ENCODE peak calls at places on chromosomes 16 and 17, in eight cellular contexts. K is CD8-positive, alpha-beta T cell; Q is ureter; Y is SW 1271; P is left colon; T is T47D; F is NCI-H1105; D is ovary. Z is an unnamed sample.

GRCh38 chr16:86120201-86120981 is 221.4 kb downstream of the IRF8 start:
- DNase-seq in T (no peak), Q (no peak), Y (no peak), F (no peak), K (no peak), D (no peak), P (no peak), Z (no peak)

GRCh38 chr17:1966274-1967086 is 58.7 kb downstream of the RTN4RL1 start:
- DNase-seq in T (peak), F (no peak), D (no peak), Q (no peak), K (no peak), P (no peak), Y (no peak), Z (no peak)

GRCh38 chr16:24491721-24492120 is 47.6 kb upstream of the RBBP6 start:
- DNase-seq in Q (no peak), D (no peak), K (no peak), T (no peak), P (no peak), Y (no peak), F (no peak), Z (no peak)

GRCh38 chr16:23502466-23502865 is 7.8 kb downstream of the GGA2 start:
- DNase-seq in T (no peak), D (no peak), K (no peak), Y (no peak), P (no peak), F (no peak), Q (no peak), Z (no peak)

GRCh38 chr16:23227529-23227928 is 45.0 kb downstream of the SCNN1G start:
- DNase-seq in P (no peak), Y (no peak), Q (no peak), D (no peak), K (no peak), F (no peak), T (peak), Z (no peak)

GRCh38 chr16:87956771-87957279 is 5.6 kb downstream of the BANP start:
- DNase-seq in P (no peak), Y (no peak), Q (no peak), K (no peak), T (peak), D (no peak), F (no peak), Z (no peak)

GRCh38 chr16:1481906-1482835 is 6.6 kb downstream of the PTX4 start:
- DNase-seq in F (no peak), P (no peak), Q (no peak), Y (no peak), T (no peak), D (no peak), K (no peak), Z (no peak)

GRCh38 chr16:9495824-9496223 is 404.4 kb downstream of the HAPSTR1 start:
- DNase-seq in T (no peak), P (no peak), Q (no peak), Y (no peak), F (no peak), K (no peak), D (no peak), Z (no peak)

GRCh38 chr16:67934306-67935095 is 2.1 kb downstream of the PSMB10 start:
- DNase-seq in Y (no peak), K (no peak), Q (no peak), D (no peak), T (no peak), P (no peak), F (no peak), Z (no peak)

GRCh38 chr16:35492225-35492624 is 2032.8 kb downstream of the TP53TG3F start:
- DNase-seq in Y (no peak), F (peak), K (no peak), P (no peak), Q (no peak), D (no peak), T (peak), Z (no peak)

GRCh38 chr16:82983390-82983789 is 356.6 kb downstream of the CDH13 start:
- DNase-seq in T (no peak), P (no peak), K (no peak), D (no peak), Q (no peak), F (no peak), Y (no peak), Z (no peak)

GRCh38 chr17:17141860-17142552 is 64.1 kb downstream of the PLD6 start:
- DNase-seq in Q (no peak), T (peak), F (no peak), D (peak), Y (no peak), K (peak), P (no peak), Z (no peak)

GRCh38 chr17:46031920-46032319 is 32.9 kb downstream of the STH start:
- DNase-seq in K (no peak), Q (no peak), Y (no peak), P (no peak), D (no peak), T (no peak), F (no peak), Z (no peak)

GRCh38 chr16:89478576-89479221 is 11.7 kb downstream of the ANKRD11 start:
- DNase-seq in Q (no peak), Y (peak), P (no peak), K (no peak), F (no peak), T (peak), D (no peak), Z (no peak)

GRCh38 chr17:39872700-39873099 is 4.7 kb downstream of the ZPBP2 start:
- DNase-seq in Y (no peak), F (peak), T (peak), K (no peak), Q (no peak), D (no peak), P (no peak), Z (no peak)

GRCh38 chr16:30144017-30144416 is 21.0 kb upstream of the MAPK3 start:
- DNase-seq in F (no peak), P (no peak), Y (no peak), D (no peak), Q (no peak), T (no peak), K (no peak), Z (no peak)

GRCh38 chr16:16090238-16090637 is 133.1 kb downstream of the ABCC6 start:
- DNase-seq in F (no peak), Q (no peak), T (no peak), Y (no peak), D (no peak), K (no peak), P (no peak), Z (no peak)

GRCh38 chr17:48560452-48560817 is 15.5 kb upstream of the HOXB2 start:
- DNase-seq in Q (no peak), K (no peak), Y (no peak), T (no peak), P (no peak), F (no peak), D (no peak), Z (no peak)

GRCh38 chr16:11783319-11784047 is 13.6 kb downstream of the ZC3H7A start:
- DNase-seq in F (no peak), K (no peak), T (no peak), Y (peak), P (no peak), D (no peak), Q (no peak), Z (no peak)

GRCh38 chr17:28950017-28950751 is 1.1 kb downstream of the PHF12 start:
- DNase-seq in Y (peak), Q (peak), D (peak), K (peak), P (peak), F (no peak), T (peak), Z (peak)

GRCh38 chr16:12685806-12686205 is 117.9 kb downstream of the CPPED1 start:
- DNase-seq in P (no peak), T (peak), D (no peak), K (no peak), F (no peak), Y (no peak), Q (no peak), Z (no peak)

GRCh38 chr17:47204722-47205418 is 4.3 kb upstream of the MYL4 start:
- DNase-seq in F (no peak), D (no peak), P (peak), K (no peak), T (no peak), Q (no peak), Y (no peak), Z (no peak)

Z was measured in NCI-H345.